ENCODE peak calls at places on chromosomes 12 and 14, in four cellular contexts. A is AG04450, V is pancreas, B is cardiac fibroblast. P is an unnamed sample.

GRCh38 chr14:104094709-104095425 is 9.4 kb downstream of the ASPG start:
- DNase-seq in V (peak; percentile 55), A (no peak), B (peak; percentile 55), P (peak; percentile 35)

GRCh38 chr12:29148065-29148957 is 767 bp upstream of the FAR2 start:
- DNase-seq in B (peak; percentile 56), A (no peak), V (no peak), P (no peak)

GRCh38 chr12:63904653-63905052 is 60.2 kb downstream of the SRGAP1 start:
- DNase-seq in B (no peak), A (no peak), V (no peak), P (no peak)

GRCh38 chr12:70994217-70994788 is 73.8 kb upstream of the PTPRR start:
- DNase-seq in V (no peak), A (no peak), B (peak; percentile 92), P (no peak)

GRCh38 chr14:80136358-80136757 is 74.9 kb downstream of the DIO2 start:
- DNase-seq in A (no peak), V (no peak), B (no peak), P (peak; percentile 28)

GRCh38 chr12:47078733-47079364 is 572 bp upstream of the PCED1B start:
- DNase-seq in A (no peak), V (peak; percentile 58), B (peak; percentile 18), P (no peak)

GRCh38 chr14:32104803-32105202 is 27.7 kb downstream of the ARHGAP5 start:
- DNase-seq in V (no peak), B (no peak), A (no peak), P (no peak)

GRCh38 chr14:23910081-23910875 is 43.3 kb upstream of the DHRS4 start:
- DNase-seq in A (peak; percentile 3), V (peak; percentile 28), B (peak; percentile 53), P (peak; percentile 6)

GRCh38 chr14:104657114-104657524 is 32.3 kb upstream of the INF2 start:
- DNase-seq in V (no peak), A (no peak), B (no peak), P (no peak)

GRCh38 chr14:49362916-49363315 is 223.3 kb downstream of the RPS29 start:
- DNase-seq in B (no peak), V (no peak), A (no peak), P (no peak)

GRCh38 chr12:76634074-76634570 is 74.6 kb upstream of the OSBPL8 start:
- DNase-seq in A (no peak), V (no peak), B (no peak), P (no peak)

GRCh38 chr14:77097006-77097688 is 911 bp upstream of the CIPC start:
- DNase-seq in V (no peak), B (peak; percentile 51), A (no peak), P (peak; percentile 28)

GRCh38 chr12:85275359-85275758 is 4.7 kb upstream of the ALX1 start:
- DNase-seq in V (no peak), B (no peak), A (no peak), P (no peak)

GRCh38 chr12:57126561-57126960 is 1.7 kb upstream of the LRP1 start:
- DNase-seq in V (no peak), B (no peak), A (no peak), P (no peak)

GRCh38 chr14:55976619-55977018 is 141.6 kb upstream of the PELI2 start:
- DNase-seq in B (peak; percentile 32), V (peak; percentile 27), A (no peak), P (no peak)

GRCh38 chr14:39433452-39433813 is 1.2 kb upstream of the FBXO33 start:
- DNase-seq in B (no peak), V (no peak), A (no peak), P (no peak)

GRCh38 chr14:64835431-64835830 is 44.3 kb downstream of the SPTB start:
- DNase-seq in A (no peak), B (no peak), V (no peak), P (no peak)

GRCh38 chr14:102493585-102493984 is 16.0 kb downstream of the ANKRD9 start:
- DNase-seq in A (no peak), V (no peak), B (no peak), P (no peak)

DNA sequence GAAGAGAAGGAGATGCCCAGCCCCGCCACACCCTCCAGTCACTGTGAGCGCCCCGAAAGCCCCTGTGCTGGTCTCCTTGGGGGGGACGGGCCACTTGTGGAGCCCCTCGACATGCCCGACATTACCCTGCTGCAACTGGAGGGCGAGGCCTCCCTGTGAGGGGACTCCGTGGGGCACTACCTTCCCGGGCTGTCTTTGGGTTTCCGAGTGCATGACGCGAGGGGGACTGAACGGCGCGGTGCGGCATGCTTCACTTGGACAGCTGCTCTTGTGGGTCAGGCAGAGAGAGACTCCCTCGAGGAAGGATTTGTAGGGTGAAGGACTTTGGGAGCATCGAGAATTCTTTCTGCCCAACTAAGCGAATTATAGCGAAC is 1.1 kb downstream of the CCDC184 start:
- DNase-seq in V (no peak), B (no peak), A (no peak), P (no peak)
- H3K4me3 ChIP-seq in V (no peak overlapping the region), B (peak overlapping the region; percentile 83), A (no peak overlapping the region), P (no peak overlapping the region)

GRCh38 chr12:40330180-40330579 is 105.4 kb downstream of the LRRK2 start:
- DNase-seq in V (no peak), A (no peak), B (no peak), P (no peak)

GRCh38 chr12:40327506-40327905 is 102.7 kb downstream of the LRRK2 start:
- DNase-seq in V (no peak), A (no peak), B (no peak), P (no peak)

GRCh38 chr12:40325349-40325960 is 100.7 kb downstream of the LRRK2 start:
- DNase-seq in A (no peak), B (peak; percentile 2), V (no peak), P (peak; percentile 65)
- H3K4me3 ChIP-seq in A (no peak overlapping the region), B (no peak overlapping the region), V (no peak overlapping the region), P (no peak overlapping the region)

GRCh38 chr12:45223868-45224267 is 8.0 kb downstream of the ANO6 start:
- DNase-seq in A (no peak), B (no peak), V (no peak), P (no peak)
- H3K4me3 ChIP-seq in A (no peak overlapping the region), B (no peak overlapping the region), V (no peak overlapping the region), P (no peak overlapping the region)

GRCh38 chr12:30925607-30926242 is 823 bp upstream of the TSPAN11 start:
- DNase-seq in V (no peak), B (no peak), A (no peak), P (no peak)
- H3K4me3 ChIP-seq in V (no peak overlapping the region), B (peak overlapping the region; percentile 32), A (peak overlapping the region; percentile 50), P (no peak overlapping the region)

GRCh38 chr12:34346372-34347034 is 324.2 kb downstream of the ALG10 start:
- DNase-seq in V (no peak), B (no peak), A (no peak), P (no peak)
- H3K4me3 ChIP-seq in V (no peak overlapping the region), B (no peak overlapping the region), A (no peak overlapping the region), P (no peak overlapping the region)

GRCh38 chr12:19844224-19844623 is 404.9 kb downstream of the AEBP2 start:
- DNase-seq in A (no peak), B (no peak), V (no peak), P (no peak)

GRCh38 chr12:19841451-19841850 is 402.2 kb downstream of the AEBP2 start:
- DNase-seq in B (peak; percentile 34), V (no peak), A (no peak), P (no peak)

GRCh38 chr12:19846561-19846960 is 407.3 kb downstream of the AEBP2 start:
- DNase-seq in B (peak; percentile 78), A (no peak), V (no peak), P (no peak)

GRCh38 chr12:19837543-19837942 is 398.3 kb downstream of the AEBP2 start:
- DNase-seq in B (peak; percentile 63), V (no peak), A (no peak), P (no peak)

DNA sequence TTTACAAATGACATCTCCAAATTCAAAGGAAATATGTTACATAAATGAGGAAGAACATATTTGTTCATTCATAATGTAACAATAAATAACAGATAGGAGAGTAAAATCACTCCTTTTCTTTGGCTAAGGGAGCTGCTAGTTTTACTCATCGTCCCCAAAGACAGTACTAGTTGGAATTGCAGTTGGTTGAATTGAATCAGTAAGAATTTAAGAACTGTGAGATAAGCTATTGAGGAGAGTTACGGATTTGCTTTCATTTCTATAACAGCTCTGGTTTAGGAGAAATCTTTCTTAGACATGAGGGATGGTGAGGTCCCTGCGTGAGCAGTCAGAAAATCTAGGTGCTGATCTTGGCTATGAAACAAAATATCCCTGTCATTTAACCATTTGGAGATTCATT is 402.8 kb downstream of the AEBP2 start:
- DNase-seq in B (peak; percentile 37), V (no peak), A (no peak), P (no peak)
- H3K4me3 ChIP-seq in B (no peak overlapping the region), V (no peak overlapping the region), A (no peak overlapping the region), P (no peak overlapping the region)

GRCh38 chr12:4826909-4827308 is 82.8 kb upstream of the KCNA1 start:
- DNase-seq in V (no peak), B (no peak), A (no peak), P (no peak)
- H3K4me3 ChIP-seq in V (no peak overlapping the region), B (no peak overlapping the region), A (no peak overlapping the region), P (peak overlapping the region; percentile 81)

GRCh38 chr12:110001596-110001995 is 2.4 kb downstream of the ANKRD13A start:
- DNase-seq in A (no peak), B (no peak), V (no peak), P (no peak)
- H3K4me3 ChIP-seq in A (peak overlapping the region; percentile 91), B (no peak overlapping the region), V (no peak overlapping the region), P (no peak overlapping the region)

DNA sequence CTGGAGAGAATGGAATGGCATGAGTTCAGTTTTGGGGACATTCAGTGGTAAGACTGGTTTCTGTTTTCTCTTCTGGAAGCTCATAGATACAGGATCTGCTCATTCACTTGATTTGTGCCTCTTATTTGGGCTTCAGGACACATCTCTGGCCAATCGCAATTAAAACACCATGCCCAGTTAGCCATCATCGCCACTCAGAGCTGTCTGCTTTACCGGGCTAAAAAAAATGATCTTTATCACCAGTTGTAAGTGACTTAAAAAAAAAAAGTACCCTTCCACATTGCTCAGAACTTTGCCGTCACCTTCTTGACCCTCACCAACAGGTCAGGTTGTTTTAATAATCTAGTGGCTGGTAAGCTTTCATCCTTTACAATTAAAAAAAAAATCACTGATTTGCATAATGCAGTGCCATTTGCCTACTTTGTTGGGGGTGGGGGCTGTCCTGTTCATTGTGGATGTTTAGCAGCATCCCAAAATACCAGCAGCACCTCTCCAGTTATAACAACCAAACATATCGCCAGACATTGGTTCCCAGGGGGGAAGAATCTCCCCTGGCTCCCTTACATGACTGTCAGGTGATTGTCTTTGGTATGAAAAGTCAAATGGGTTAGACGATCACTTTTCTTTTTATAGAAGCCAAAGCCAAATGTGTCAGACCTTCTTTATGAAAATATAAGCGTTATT is 150.1 kb downstream of the PRKCH start:
- DNase-seq in V (no peak), B (peak; percentile 43), A (no peak), P (no peak)
- H3K4me3 ChIP-seq in V (no peak overlapping the region), B (peak overlapping the region; percentile 51), A (peak overlapping the region; percentile 63), P (peak overlapping the region; percentile 45)

P was measured in Jurkat, Clone E6-1.